ENCODE peak calls at places on chromosome 6, in nine cellular contexts. D is psoas muscle, L is dorsolateral prefrontal cortex, F is colonic mucosa, W is fibroblast of mammary gland, T is progenitor cell of endocrine pancreas, V is lower leg skin, N is lung, O is adrenal gland. A is an unnamed sample.
A peak's percentile ranks its signal among the peaks of the same experiment; 100 is the strongest.

GRCh38 chr6:147127587-147127986 is 76.6 kb upstream of the STXBP5 start:
- DNase-seq in T (no peak), F (no peak), V (no peak), N (no peak), L (no peak), D (no peak), W (peak; percentile 68), O (no peak), A (no peak)

GRCh38 chr6:17167327-17167979 is 65.6 kb downstream of the STMND1 start:
- DNase-seq in O (peak; percentile 15), V (no peak), N (peak; percentile 48), L (no peak), W (peak; percentile 19), D (peak; percentile 28), F (peak; percentile 62), T (peak; percentile 30), A (peak; percentile 52)

GRCh38 chr6:83221886-83222479 is 28.8 kb downstream of the RWDD2A start:
- DNase-seq in N (no peak), O (no peak), V (no peak), T (no peak), L (no peak), W (peak; percentile 60), F (no peak), D (no peak), A (no peak)

GRCh38 chr6:168303982-168304751 is 15.4 kb downstream of the DACT2 start:
- DNase-seq in V (no peak), F (no peak), O (no peak), T (no peak), N (no peak), W (no peak), L (no peak), D (no peak), A (no peak)

GRCh38 chr6:31267504-31268371 is 4.2 kb downstream of the HLA-C start:
- DNase-seq in L (no peak), W (no peak), N (no peak), T (no peak), F (peak; percentile 56), D (no peak), O (no peak), V (no peak), A (no peak)

GRCh38 chr6:43115365-43115764 is 39.3 kb downstream of the PTK7 start:
- DNase-seq in W (no peak), D (no peak), T (no peak), V (no peak), N (no peak), O (no peak), F (no peak), L (no peak), A (no peak)

GRCh38 chr6:98539669-98540207 is 294.6 kb upstream of the POU3F2 start:
- DNase-seq in W (no peak), N (no peak), T (no peak), L (no peak), F (no peak), D (no peak), V (no peak), O (no peak), A (no peak)

GRCh38 chr6:169722362-169723199 is 1.7 kb downstream of the PHF10 start:
- DNase-seq in W (peak; percentile 80), N (no peak), L (no peak), O (peak; percentile 54), F (peak; percentile 51), T (no peak), V (peak; percentile 89), D (peak; percentile 33), A (peak; percentile 10)

GRCh38 chr6:113980937-113981554 is 10.1 kb upstream of the HDAC2 start:
- DNase-seq in V (no peak), L (no peak), O (no peak), W (peak; percentile 40), T (no peak), D (no peak), N (no peak), F (no peak), A (peak; percentile 12)

DNA sequence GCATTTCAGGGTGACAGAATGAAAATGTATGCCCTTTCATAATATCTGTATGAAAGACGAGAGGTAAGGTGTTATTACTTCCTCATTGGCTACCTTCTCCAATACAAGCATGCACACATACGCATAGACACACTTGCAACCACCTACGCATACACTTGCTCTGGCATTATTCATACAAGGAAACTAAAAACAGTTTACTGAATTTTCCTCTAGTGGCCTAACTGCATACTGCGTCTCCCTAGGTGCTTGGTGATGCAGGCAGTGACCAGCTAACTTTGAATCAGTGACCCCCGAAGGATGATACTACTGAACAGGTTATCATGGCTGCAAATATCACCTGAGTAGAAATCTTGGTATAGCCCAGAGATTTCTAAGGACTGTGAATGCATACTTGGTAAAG is 593.1 kb downstream of the PKHD1 start:
- DNase-seq in V (no peak), N (no peak), W (no peak), F (no peak), O (no peak), T (no peak), D (no peak), L (no peak), A (no peak)
- TF ChIP-seq CTCF in V (no peak), N (no peak), W (no peak), F (no peak), O (no peak), T (peak; percentile 38), D (no peak), L (no peak), A (peak; percentile 56)

GRCh38 chr6:34143884-34144580 is 1.9 kb downstream of the GRM4 start:
- DNase-seq in V (no peak), N (no peak), O (no peak), F (no peak), W (no peak), T (peak; percentile 32), D (no peak), L (no peak), A (peak; percentile 75)
- TF ChIP-seq CTCF in V (no peak), N (no peak), O (no peak), F (no peak), W (no peak), T (peak; percentile 59), D (no peak), L (no peak), A (peak; percentile 41)

GRCh38 chr6:130460934-130461333 is 95.1 kb downstream of the TMEM200A start:
- DNase-seq in V (no peak), D (no peak), N (no peak), F (no peak), O (no peak), W (no peak), L (no peak), T (no peak), A (no peak)

GRCh38 chr6:130452336-130452735 is 86.5 kb downstream of the TMEM200A start:
- DNase-seq in N (no peak), W (no peak), V (no peak), L (no peak), F (no peak), D (no peak), T (no peak), O (no peak), A (no peak)

GRCh38 chr6:130459316-130459715 is 93.5 kb downstream of the TMEM200A start:
- DNase-seq in D (no peak), V (no peak), F (no peak), O (no peak), W (no peak), L (no peak), N (no peak), T (no peak), A (no peak)

GRCh38 chr6:130453230-130453629 is 87.4 kb downstream of the TMEM200A start:
- DNase-seq in W (peak; percentile 57), N (no peak), V (no peak), F (no peak), L (no peak), T (no peak), D (no peak), O (no peak), A (no peak)

DNA sequence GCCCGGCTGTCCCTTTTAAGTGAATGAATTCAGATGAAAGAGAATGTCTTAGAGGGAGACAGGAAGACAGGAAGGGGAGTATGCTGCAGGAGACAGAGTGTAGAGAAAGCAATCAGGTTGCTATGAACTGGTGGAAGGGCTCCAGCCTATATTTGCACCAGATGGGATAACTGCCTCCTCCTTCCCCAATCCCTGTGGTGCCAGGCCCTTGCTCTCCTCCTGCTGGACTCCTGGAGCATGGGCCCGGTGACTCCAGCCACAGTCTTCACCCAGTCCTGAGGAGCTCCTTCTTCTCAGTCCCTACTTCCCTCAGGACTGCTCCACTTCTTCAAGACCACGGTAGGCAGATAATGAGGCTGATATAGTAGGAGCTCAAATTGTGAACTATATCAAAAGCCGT is 91.8 kb downstream of the TMEM200A start:
- DNase-seq in V (no peak), O (no peak), F (no peak), D (no peak), N (no peak), L (no peak), W (peak; percentile 31), T (no peak), A (no peak)
- TF ChIP-seq CTCF in V (no peak), O (no peak), F (no peak), D (no peak), N (no peak), L (no peak), W (peak; percentile 23), T (no peak), A (no peak)

GRCh38 chr6:39051399-39052122 is 3.0 kb downstream of the GLP1R start:
- DNase-seq in O (no peak), L (no peak), F (no peak), V (peak; percentile 57), W (no peak), D (no peak), T (no peak), N (no peak), A (no peak)

GRCh38 chr6:39047434-39048327 is 900 bp upstream of the GLP1R start:
- DNase-seq in O (no peak), T (no peak), D (no peak), F (no peak), N (no peak), W (no peak), L (no peak), V (peak; percentile 67), A (no peak)

GRCh38 chr6:39050453-39051112 is 2.0 kb downstream of the GLP1R start:
- DNase-seq in W (no peak), T (no peak), N (no peak), L (no peak), F (no peak), O (no peak), V (peak; percentile 31), D (no peak), A (no peak)

GRCh38 chr6:39048481-39049399 is at the start of gene GLP1R:
- DNase-seq in W (no peak), T (peak; percentile 25), L (no peak), O (no peak), F (no peak), D (no peak), N (no peak), V (peak; percentile 84), A (no peak)

DNA sequence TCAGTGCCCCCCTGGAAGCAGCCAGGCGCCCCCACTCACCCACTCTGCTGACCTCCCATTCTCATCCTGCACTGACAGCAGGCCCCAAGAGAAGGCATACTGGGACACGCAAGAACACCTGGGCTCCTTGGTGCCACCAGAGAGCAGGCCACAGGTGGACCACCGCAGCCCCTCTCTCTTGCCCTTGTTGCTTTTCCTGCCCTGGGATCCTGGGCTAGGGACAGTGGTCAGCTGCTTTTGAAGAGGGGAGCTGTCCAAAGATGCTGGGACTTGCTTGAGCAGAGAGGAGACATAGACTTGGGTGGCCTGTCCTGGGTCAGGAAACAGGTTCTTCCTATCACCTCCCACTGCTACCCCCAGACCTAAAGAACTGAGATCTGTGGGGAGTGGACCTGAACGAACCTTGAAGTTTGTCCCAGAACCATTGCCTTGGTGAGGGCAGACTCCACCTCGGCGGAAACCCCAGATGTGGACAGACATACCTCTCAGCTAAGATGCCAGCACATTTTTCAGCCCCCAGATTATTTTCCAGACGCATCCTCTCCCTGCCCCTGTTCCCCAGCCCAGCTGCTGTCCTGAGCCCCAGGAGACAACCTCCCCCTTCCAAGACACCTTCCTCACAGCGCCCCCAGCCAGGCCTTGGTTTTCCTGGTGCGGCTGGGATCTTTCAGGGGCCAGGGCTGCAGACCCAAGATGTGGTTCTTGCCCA is 1.1 kb downstream of the GLP1R start:
- DNase-seq in N (no peak), L (no peak), W (no peak), T (no peak), F (no peak), O (no peak), V (peak; percentile 83), D (no peak), A (no peak)
- TF ChIP-seq CTCF in N (no peak), L (no peak), W (no peak), T (no peak), F (no peak), O (no peak), V (no peak), D (no peak), A (no peak)